ENCODE peak calls at places on chromosomes 12 and 14, in seven cellular contexts. I, M, C, P, G, S and A are unnamed samples.

GRCh38 chr12:39127401-39127800 is 222.0 kb upstream of the CPNE8 start:
- DNase-seq in I (no peak), M (no peak), C (no peak), P (no peak), G (no peak), S (no peak), A (no peak)

GRCh38 chr12:67067453-67068203 is 201.5 kb upstream of the CAND1 start:
- DNase-seq in I (no peak), M (no peak), C (no peak), P (no peak), G (no peak), S (no peak), A (no peak)

GRCh38 chr14:100488057-100488456 is 99.2 kb downstream of the BEGAIN start:
- DNase-seq in I (no peak), M (no peak), C (no peak), P (no peak), G (peak; percentile 37), S (no peak), A (no peak)

GRCh38 chr12:64088431-64089349 is 133.4 kb downstream of the KICS2 start:
- DNase-seq in I (no peak), M (peak; percentile 74), C (peak; percentile 86), P (peak; percentile 89), G (no peak), S (no peak), A (peak; percentile 9)

GRCh38 chr12:12734561-12735071 is 17.4 kb downstream of the CDKN1B start:
- DNase-seq in I (no peak), M (no peak), C (no peak), P (peak; percentile 71), G (no peak), S (no peak), A (no peak)

GRCh38 chr12:75560167-75560566 is 48.8 kb upstream of the KRR1 start:
- DNase-seq in I (no peak), M (no peak), C (no peak), P (peak; percentile 6), G (no peak), S (no peak), A (no peak)

GRCh38 chr12:25121110-25121509 is 73.8 kb downstream of the DNAI7 start:
- DNase-seq in I (no peak), M (no peak), C (no peak), P (no peak), G (no peak), S (no peak), A (no peak)

GRCh38 chr14:33959692-33960151 is 8.8 kb upstream of the EGLN3 start:
- DNase-seq in I (no peak), M (no peak), C (no peak), P (no peak), G (peak; percentile 70), S (no peak), A (no peak)

GRCh38 chr12:54019111-54019811 is 9.0 kb upstream of the HOXC6 start:
- DNase-seq in I (no peak), M (no peak), C (no peak), P (no peak), G (no peak), S (no peak), A (no peak)

GRCh38 chr12:105100207-105100985 is 7.1 kb upstream of the WASHC4 start:
- DNase-seq in I (no peak), M (no peak), C (no peak), P (no peak), G (no peak), S (no peak), A (no peak)

GRCh38 chr14:85313801-85314207 is 216.1 kb upstream of the FLRT2 start:
- DNase-seq in I (no peak), M (no peak), C (no peak), P (no peak), G (no peak), S (no peak), A (no peak)

GRCh38 chr14:55532645-55533309 is 47.2 kb upstream of the KTN1 start:
- DNase-seq in I (no peak), M (no peak), C (no peak), P (no peak), G (no peak), S (no peak), A (no peak)

GRCh38 chr12:28506271-28506670 is 316.0 kb downstream of the CCDC91 start:
- DNase-seq in I (no peak), M (no peak), C (no peak), P (no peak), G (no peak), S (no peak), A (no peak)

GRCh38 chr14:21379338-21379737 is 4.5 kb downstream of the SUPT16H start:
- DNase-seq in I (no peak), M (no peak), C (no peak), P (no peak), G (no peak), S (no peak), A (no peak)

GRCh38 chr14:56187736-56188135 is 69.5 kb downstream of the PELI2 start:
- DNase-seq in I (no peak), M (no peak), C (no peak), P (no peak), G (no peak), S (no peak), A (no peak)

GRCh38 chr12:62691309-62691708 is 224.7 kb downstream of the MON2 start:
- DNase-seq in I (no peak), M (no peak), C (no peak), P (no peak), G (no peak), S (no peak), A (no peak)

GRCh38 chr14:90815817-90816662 is at the start of gene TTC7B:
- DNase-seq in I (no peak), M (no peak), C (no peak), P (peak; percentile 30), G (no peak), S (no peak), A (no peak)

GRCh38 chr12:3034067-3034750 is 43.0 kb upstream of the TSPAN9 start:
- DNase-seq in I (no peak), M (no peak), C (peak; percentile 56), P (peak; percentile 77), G (no peak), S (no peak), A (no peak)

GRCh38 chr12:3038166-3038565 is 39.0 kb upstream of the TSPAN9 start:
- DNase-seq in I (no peak), M (no peak), C (no peak), P (no peak), G (no peak), S (no peak), A (no peak)

GRCh38 chr12:3035171-3035570 is 42.0 kb upstream of the TSPAN9 start:
- DNase-seq in I (no peak), M (no peak), C (no peak), P (no peak), G (no peak), S (no peak), A (no peak)

GRCh38 chr12:3036901-3037600 is 40.1 kb upstream of the TSPAN9 start:
- DNase-seq in I (no peak), M (no peak), C (no peak), P (no peak), G (no peak), S (no peak), A (no peak)

GRCh38 chr12:3035815-3036702 is 41.1 kb upstream of the TSPAN9 start:
- DNase-seq in I (no peak), M (no peak), C (no peak), P (no peak), G (no peak), S (no peak), A (no peak)
- TF ChIP-seq CTCF in I (no peak), M (no peak), C (peak; percentile 40), P (peak; percentile 10), G (no peak), S (no peak), A (no peak)

GRCh38 chr12:31491395-31491794 is 99.5 kb downstream of the DENND5B start:
- DNase-seq in I (no peak), M (no peak), C (no peak), P (no peak), G (no peak), S (no peak), A (no peak)
- H3K27ac ChIP-seq in I (peak overlapping the region; percentile 13), M (no peak overlapping the region), C (peak overlapping the region; percentile 47), P (no peak overlapping the region), G (no peak overlapping the region), S (no peak overlapping the region), A (no peak overlapping the region)

DNA sequence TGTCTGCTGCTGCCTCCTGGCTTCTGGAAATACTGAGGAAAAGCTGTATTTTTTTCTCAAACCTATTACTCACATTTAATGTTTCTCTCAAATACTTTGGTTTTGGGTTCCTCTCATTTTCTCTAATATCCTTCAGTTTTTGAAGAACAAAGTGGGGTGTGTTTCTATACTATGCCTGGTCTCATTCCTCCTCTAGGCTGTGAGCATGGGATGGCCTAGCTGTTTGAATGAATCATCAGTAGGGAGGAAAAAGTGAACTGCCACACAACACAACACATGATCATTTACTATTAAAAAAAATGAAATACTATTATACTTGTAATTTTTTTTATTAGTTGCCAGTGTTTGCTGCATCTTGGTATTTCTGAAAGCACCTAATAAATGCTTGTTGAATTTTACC is 11.3 kb upstream of the SMCO3 start:
- DNase-seq in I (no peak), M (no peak), C (no peak), P (no peak), G (no peak), S (no peak), A (no peak)
- H3K4me3 ChIP-seq in I (no peak overlapping the region), M (no peak overlapping the region), C (no peak overlapping the region), P (no peak overlapping the region), G (no peak overlapping the region), S (no peak overlapping the region), A (no peak overlapping the region)

GRCh38 chr14:92121670-92122350 is at the start of the genes CPSF2 and NDUFB1:
- DNase-seq in I (peak; percentile 31), M (peak; percentile 88), C (peak; percentile 78), P (peak; percentile 81), G (peak; percentile 93), S (no peak), A (no peak)
- TF ChIP-seq CTCF in I (peak; percentile 35), M (no peak), C (no peak), P (no peak), G (no peak), S (peak; percentile 3), A (no peak)

DNA sequence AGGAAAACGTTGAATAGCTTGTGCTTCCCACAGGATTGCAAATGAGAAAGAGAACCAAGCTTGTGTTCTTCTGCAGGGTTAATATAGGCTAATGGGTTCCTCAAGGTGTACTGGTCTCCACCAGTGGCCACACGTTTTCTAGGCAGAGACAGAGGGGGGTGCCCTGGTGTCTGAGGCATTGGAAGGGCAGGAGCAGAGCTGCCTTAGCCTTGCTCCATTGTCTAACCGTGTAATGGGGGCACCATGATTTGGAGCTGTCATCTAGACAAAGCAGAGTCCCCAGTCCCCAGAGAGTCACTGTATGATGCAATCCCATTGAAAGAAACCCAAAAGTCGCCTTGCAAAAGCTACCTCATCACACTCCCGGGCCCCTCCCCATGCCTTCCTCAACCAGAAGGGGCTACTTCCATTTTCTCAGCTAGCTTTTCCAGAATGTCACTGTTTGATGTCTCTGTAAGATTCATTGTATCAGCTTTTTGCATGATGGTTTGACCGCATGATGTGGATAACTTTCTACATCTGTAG is 487.1 kb downstream of the AACS start:
- DNase-seq in I (no peak), M (no peak), C (no peak), P (no peak), G (peak; percentile 82), S (no peak), A (no peak)
- H3K27ac ChIP-seq in I (no peak overlapping the region), M (no peak overlapping the region), C (no peak overlapping the region), P (no peak overlapping the region), G (no peak overlapping the region), S (no peak overlapping the region), A (no peak overlapping the region)